ENCODE peak calls at places on chromosome 14, in six cellular contexts. T is AG09309, Y is neuronal stem cell, S is AG10803, O is AML-193, U is AG20443. W is an unnamed sample.

GRCh38 chr14:92520102-92520651 is 6.6 kb downstream of the RIN3 start:
- DNase-seq in U (no peak), Y (no peak), O (no peak), S (no peak), T (no peak), W (no peak)

GRCh38 chr14:21383848-21384493 is at the start of gene SUPT16H:
- DNase-seq in O (peak; percentile 92), U (peak; percentile 96), T (peak; percentile 83), Y (peak; percentile 94), S (peak; percentile 96), W (peak; percentile 96)

GRCh38 chr14:87131879-87132278 is 861.1 kb downstream of the GALC start:
- DNase-seq in U (peak; percentile 49), Y (no peak), S (peak; percentile 30), T (no peak), O (no peak), W (no peak)

GRCh38 chr14:89374908-89375307 is 42.1 kb downstream of the FOXN3 start:
- DNase-seq in U (no peak), O (no peak), T (no peak), S (no peak), Y (no peak), W (no peak)

GRCh38 chr14:66070542-66071319 is 415.4 kb upstream of the CCDC196 start:
- DNase-seq in Y (peak; percentile 69), T (no peak), O (no peak), S (no peak), U (peak; percentile 58), W (peak; percentile 49)

GRCh38 chr14:83419420-83419819 is 1885.8 kb upstream of the SEL1L start:
- DNase-seq in Y (no peak), S (no peak), U (no peak), T (no peak), O (no peak), W (no peak)

GRCh38 chr14:89252887-89253532 is 164.0 kb downstream of the FOXN3 start:
- DNase-seq in U (no peak), O (no peak), Y (no peak), S (no peak), T (no peak), W (peak; percentile 5)

GRCh38 chr14:36661506-36662257 is at the start of gene PAX9:
- DNase-seq in T (peak; percentile 42), S (peak; percentile 80), U (peak; percentile 96), O (no peak), Y (peak; percentile 91), W (peak; percentile 98)

GRCh38 chr14:75158843-75159614 is 17.4 kb downstream of the TMED10 start:
- DNase-seq in O (no peak), U (no peak), S (no peak), T (no peak), Y (no peak), W (no peak)

GRCh38 chr14:52354257-52354656 is 40.1 kb downstream of the PTGER2 start:
- DNase-seq in O (no peak), S (no peak), T (no peak), Y (no peak), U (no peak), W (no peak)

GRCh38 chr14:101991336-101991735 is 27.0 kb downstream of the DYNC1H1 start:
- DNase-seq in S (no peak), O (no peak), Y (no peak), T (no peak), U (no peak), W (no peak)

GRCh38 chr14:88198441-88198840 is 124.6 kb downstream of the KCNK10 start:
- DNase-seq in S (no peak), T (no peak), U (no peak), Y (peak; percentile 71), O (no peak), W (no peak)

GRCh38 chr14:92938235-92938875 is 15.4 kb downstream of the CHGA start:
- DNase-seq in S (no peak), T (no peak), O (no peak), U (no peak), Y (no peak), W (no peak)

W was measured in KBM-7.